ENCODE peak calls at places on chromosomes 16 and 17, in nine cellular contexts. T is iris pigment epithelial cell; V is activated B cell treated with CpG ODN at 0.5 μM for 24 hours; E is activated T-cell treated with anti-CD3 and anti-CD28 coated beads, Interleukin-2, amount 50 U/mL, for 1 hour; P is H9; A is upper lobe of right lung; Z is amniotic stem cell; U is NCI-H2171 treated with DMSO at 0.1 percent for 48 hours; H is nephron progenitor cell. F is an unnamed sample.

GRCh38 chr17:6927290-6927844 is 68.5 kb upstream of the ALOX12 start:
- DNase-seq in Z (peak; percentile 13), U (no peak), T (peak; percentile 83), E (no peak), V (no peak), A (no peak), H (no peak), P (no peak), F (no peak)

GRCh38 chr16:62051942-62052341 is 15.7 kb upstream of the CDH8 start:
- DNase-seq in U (no peak), P (no peak), E (no peak), T (no peak), H (no peak), A (no peak), V (no peak), Z (no peak), F (no peak)

GRCh38 chr16:56776562-56776961 is 46.6 kb downstream of the NUP93 start:
- DNase-seq in T (peak; percentile 76), P (no peak), E (no peak), V (no peak), H (no peak), U (no peak), A (no peak), Z (no peak), F (no peak)

GRCh38 chr16:84505249-84506156 is 1.0 kb upstream of the MEAK7 start:
- DNase-seq in T (no peak), P (no peak), U (no peak), Z (no peak), H (no peak), A (peak; percentile 67), E (no peak), V (no peak), F (no peak)

GRCh38 chr17:1882836-1883235 is 53.0 kb downstream of the RPA1 start:
- DNase-seq in U (peak; percentile 61), H (peak; percentile 25), P (peak; percentile 57), V (no peak), Z (peak; percentile 0), A (peak; percentile 32), E (no peak), T (peak; percentile 41), F (no peak)

GRCh38 chr17:48552453-48553189 is 7.7 kb upstream of the HOXB2 start:
- DNase-seq in Z (no peak), U (no peak), T (no peak), H (peak; percentile 55), V (no peak), P (peak; percentile 77), E (no peak), A (no peak), F (no peak)

GRCh38 chr16:87163637-87164036 is 153.6 kb downstream of the C16orf95 start:
- DNase-seq in E (no peak), U (no peak), A (no peak), Z (no peak), P (no peak), V (no peak), H (no peak), T (peak; percentile 44), F (no peak)

GRCh38 chr17:57494446-57494845 is 238.1 kb downstream of the MSI2 start:
- DNase-seq in Z (no peak), U (no peak), H (no peak), V (no peak), P (no peak), T (no peak), A (no peak), E (no peak), F (no peak)

GRCh38 chr16:2790631-2791030 is 3.3 kb upstream of the PRSS33 start:
- DNase-seq in A (peak; percentile 40), H (no peak), E (no peak), Z (no peak), V (no peak), U (no peak), P (no peak), T (no peak), F (no peak)

GRCh38 chr17:39937462-39937861 is 9.9 kb downstream of the LRRC3C start:
- DNase-seq in E (no peak), H (peak; percentile 24), T (no peak), P (no peak), U (peak; percentile 90), A (no peak), Z (no peak), V (no peak), F (no peak)

GRCh38 chr16:87317766-87318121 is 552 bp upstream of the C16orf95 start:
- DNase-seq in P (no peak), V (no peak), Z (peak; percentile 50), T (peak; percentile 67), U (peak; percentile 57), H (peak; percentile 43), E (no peak), A (peak; percentile 80), F (peak; percentile 96)

GRCh38 chr16:85361441-85362118 is 249.3 kb upstream of the CIBAR2 start:
- DNase-seq in P (no peak), V (no peak), T (no peak), H (no peak), Z (no peak), U (no peak), E (no peak), A (peak; percentile 91), F (peak; percentile 83)

GRCh38 chr17:61490540-61490975 is 38.3 kb downstream of the TBX4 start:
- DNase-seq in E (no peak), V (no peak), T (peak; percentile 92), Z (peak; percentile 64), P (no peak), U (no peak), A (no peak), H (no peak), F (peak; percentile 92)

GRCh38 chr16:79007614-79008013 is 592.9 kb downstream of the MAF start:
- DNase-seq in Z (no peak), A (no peak), E (no peak), P (no peak), V (no peak), T (no peak), H (no peak), U (no peak), F (no peak)

GRCh38 chr16:81837312-81837748 is 58.2 kb downstream of the PLCG2 start:
- DNase-seq in Z (no peak), V (no peak), T (no peak), H (no peak), E (no peak), U (no peak), A (no peak), P (no peak), F (no peak)

GRCh38 chr17:73349138-73349537 is 37.3 kb upstream of the CDC42EP4 start:
- DNase-seq in U (no peak), E (no peak), Z (no peak), P (no peak), T (no peak), A (no peak), H (no peak), V (no peak), F (peak; percentile 82)

GRCh38 chr17:12398636-12399035 is 267.1 kb upstream of the MYOCD start:
- DNase-seq in P (no peak), A (no peak), Z (no peak), E (no peak), H (no peak), U (no peak), T (no peak), V (no peak), F (no peak)

GRCh38 chr16:28304214-28304613 is 11.9 kb downstream of the SBK1 start:
- DNase-seq in T (peak; percentile 38), P (peak; percentile 50), E (no peak), H (peak; percentile 78), A (no peak), Z (no peak), V (no peak), U (no peak), F (peak; percentile 69)

GRCh38 chr16:48916566-48916965 is 306.6 kb upstream of the N4BP1 start:
- DNase-seq in V (no peak), Z (no peak), A (no peak), U (no peak), E (no peak), P (no peak), T (no peak), H (no peak), F (no peak)

GRCh38 chr16:69399361-69399760 is 13.6 kb upstream of the TERF2 start:
- DNase-seq in V (no peak), A (no peak), P (no peak), T (no peak), Z (no peak), H (no peak), U (no peak), E (no peak), F (no peak)

GRCh38 chr17:5798104-5798503 is 213.8 kb upstream of the NLRP1 start:
- DNase-seq in A (no peak), T (no peak), V (no peak), P (no peak), H (no peak), U (no peak), E (no peak), Z (no peak), F (no peak)

GRCh38 chr16:23803591-23804123 is 32.1 kb upstream of the PRKCB start:
- DNase-seq in P (peak; percentile 82), E (peak; percentile 75), U (no peak), A (peak; percentile 73), H (peak; percentile 57), Z (no peak), V (peak; percentile 48), T (peak; percentile 16), F (peak; percentile 13)

GRCh38 chr17:40291311-40291710 is 3.6 kb downstream of the CDC6 start:
- DNase-seq in T (no peak), A (no peak), Z (no peak), U (peak; percentile 26), H (no peak), P (no peak), V (no peak), E (no peak), F (no peak)

GRCh38 chr16:28320741-28321140 is 28.4 kb downstream of the SBK1 start:
- DNase-seq in A (no peak), E (no peak), T (no peak), Z (no peak), P (no peak), U (no peak), H (no peak), V (no peak), F (peak; percentile 42)

GRCh38 chr17:72618018-72618509 is 474.4 kb downstream of the SLC39A11 start:
- DNase-seq in Z (no peak), U (no peak), P (no peak), V (no peak), E (peak; percentile 26), A (no peak), T (no peak), H (no peak), F (no peak)

GRCh38 chr17:62704381-62704971 is 77.0 kb downstream of the MRC2 start:
- DNase-seq in T (peak; percentile 50), A (peak; percentile 76), P (peak; percentile 79), U (peak; percentile 61), E (peak; percentile 34), H (peak; percentile 45), Z (no peak), V (no peak), F (peak; percentile 83)

GRCh38 chr16:70390774-70391173 is 44.1 kb downstream of the DDX19A start:
- DNase-seq in Z (no peak), U (no peak), V (no peak), T (no peak), E (no peak), P (no peak), A (no peak), H (no peak), F (peak; percentile 60)

GRCh38 chr17:78576389-78577112 is 645 bp downstream of the DNAH17 start:
- DNase-seq in E (no peak), V (no peak), T (no peak), P (no peak), H (no peak), A (no peak), Z (no peak), U (no peak), F (no peak)

F was measured in osteoblast.